ENCODE peak calls at places on chromosomes 4 and X, in four cellular contexts. U is activated T-cell treated with anti-CD3 and anti-CD28 coated beads, Interleukin-2, amount 50 U/mL, for 1 hour; M is CD8-positive, alpha-beta T cell; G is activated naive CD8-positive, alpha-beta T cell treated with anti-CD3 and anti-CD28 coated beads, Interleukin-2, amount 50 U/mL, for 24 hours. O is an unnamed sample.

GRCh38 chrX:155065035-155065734 is 5.8 kb downstream of the CMC4 start:
- DNase-seq in U (no peak), G (no peak), M (no peak), O (no peak)

GRCh38 chr4:73721419-73721818 is 18.9 kb upstream of the CXCL8 start:
- DNase-seq in G (no peak), M (no peak), U (no peak), O (no peak)

GRCh38 chrX:45850197-45850774 is 649.6 kb upstream of the DIPK2B start:
- DNase-seq in U (peak; percentile 34), G (peak; percentile 14), M (no peak), O (no peak)

GRCh38 chr4:153651041-153651960 is 32.8 kb upstream of the TLR2 start:
- DNase-seq in U (peak; percentile 36), M (peak; percentile 59), G (peak; percentile 47), O (peak; percentile 10)

GRCh38 chr4:140059159-140059558 is 94.8 kb downstream of the MAML3 start:
- DNase-seq in M (no peak), U (no peak), G (no peak), O (no peak)

GRCh38 chr4:60122820-60123219 is 1077.3 kb upstream of the ADGRL3 start:
- DNase-seq in G (no peak), U (no peak), M (no peak), O (no peak)

GRCh38 chr4:100286601-100287000 is 96.3 kb upstream of the DDIT4L start:
- DNase-seq in U (no peak), G (no peak), M (no peak), O (no peak)

GRCh38 chrX:136519069-136519468 is 12.9 kb upstream of the VGLL1 start:
- DNase-seq in U (no peak), G (no peak), M (no peak), O (no peak)

GRCh38 chr4:90958256-90958895 is 831.2 kb downstream of the CCSER1 start:
- DNase-seq in G (no peak), U (no peak), M (no peak), O (no peak)

GRCh38 chr4:101953949-101954348 is 163.4 kb downstream of the BANK1 start:
- DNase-seq in G (no peak), M (no peak), U (no peak), O (no peak)

GRCh38 chr4:71275004-71275403 is 63.8 kb upstream of the SLC4A4 start:
- DNase-seq in M (no peak), G (no peak), U (no peak), O (no peak)

GRCh38 chr4:55385201-55385649 is 10.5 kb upstream of the TMEM165 start:
- DNase-seq in M (no peak), U (no peak), G (no peak), O (no peak)

GRCh38 chrX:154821523-154821922 is 12.9 kb downstream of the SMIM9 start:
- DNase-seq in M (no peak), U (no peak), G (no peak), O (no peak)

GRCh38 chr4:143382539-143382938 is 45.9 kb downstream of the GAB1 start:
- DNase-seq in G (no peak), U (no peak), M (no peak), O (no peak)

GRCh38 chr4:11976726-11977263 is 548.1 kb upstream of the HS3ST1 start:
- DNase-seq in M (no peak), U (no peak), G (no peak), O (no peak)

GRCh38 chr4:172858731-172859230 is 309.8 kb upstream of the GALNT7 start:
- DNase-seq in U (no peak), M (no peak), G (no peak), O (no peak)

GRCh38 chr4:150078996-150079581 is 844 bp downstream of the DCLK2 start:
- DNase-seq in U (no peak), M (no peak), G (peak; percentile 8), O (no peak)

GRCh38 chr4:32172086-32172485 is 1451.9 kb downstream of the PCDH7 start:
- DNase-seq in M (no peak), G (no peak), U (no peak), O (no peak)

GRCh38 chrX:72041901-72042859 is 89.5 kb downstream of the RTL5 start:
- DNase-seq in G (no peak), U (no peak), M (no peak), O (no peak)

GRCh38 chr4:4869731-4870483 is 10.4 kb downstream of the MSX1 start:
- DNase-seq in G (no peak), M (no peak), U (no peak), O (no peak)

GRCh38 chr4:5954056-5954760 is 61.3 kb upstream of the CRMP1 start:
- DNase-seq in G (no peak), M (no peak), U (no peak), O (no peak)

GRCh38 chrX:31266172-31267076 is 194.6 kb upstream of the FTHL17 start:
- DNase-seq in G (peak; percentile 4), M (no peak), U (peak; percentile 16), O (no peak)

GRCh38 chr4:61202100-61202637 is 2.0 kb downstream of the ADGRL3 start:
- DNase-seq in G (no peak), U (no peak), M (no peak), O (no peak)

GRCh38 chrX:80216086-80216485 is 201.5 kb downstream of the TBX22 start:
- DNase-seq in U (no peak), G (no peak), M (no peak), O (no peak)

GRCh38 chrX:77493677-77494553 is 46.7 kb downstream of the FGF16 start:
- DNase-seq in M (no peak), U (no peak), G (no peak), O (no peak)

GRCh38 chr4:102139932-102140331 is 205.3 kb downstream of the SLC39A8 start:
- DNase-seq in M (no peak), G (no peak), U (no peak), O (no peak)

GRCh38 chr4:110049951-110050925 is 137.6 kb downstream of the EGF start:
- DNase-seq in G (peak; percentile 49), M (peak; percentile 33), U (peak; percentile 39), O (no peak)

GRCh38 chr4:188822698-188823097 is 683.5 kb downstream of the TRIML1 start:
- DNase-seq in M (no peak), U (no peak), G (no peak), O (no peak)

GRCh38 chr4:88177981-88178632 is 19.7 kb upstream of the ABCG2 start:
- DNase-seq in U (no peak), M (no peak), G (no peak), O (no peak)

GRCh38 chr4:129092636-129093172 is 635 bp downstream of the SCLT1 start:
- DNase-seq in U (no peak), M (no peak), G (no peak), O (no peak)

GRCh38 chr4:105741548-105741947 is 33.0 kb downstream of the GSTCD start:
- DNase-seq in U (no peak), G (no peak), M (no peak), O (no peak)

GRCh38 chrX:132807411-132808030 is 150.9 kb downstream of the HS6ST2 start:
- DNase-seq in G (no peak), U (no peak), M (no peak), O (no peak)

GRCh38 chrX:64230123-64230970 is at the start of gene ASB12:
- DNase-seq in U (no peak), M (no peak), G (no peak), O (no peak)

GRCh38 chrX:41868392-41868977 is 54.9 kb downstream of the CASK start:
- DNase-seq in U (no peak), M (no peak), G (no peak), O (no peak)

GRCh38 chr4:77021614-77022089 is 54.1 kb downstream of the CCNI start:
- DNase-seq in G (no peak), M (no peak), U (no peak), O (no peak)

GRCh38 chrX:41661366-41662095 is 27.2 kb upstream of the GPR34 start:
- DNase-seq in M (no peak), U (no peak), G (no peak), O (no peak)

GRCh38 chrX:119502727-119503483 is 34.7 kb downstream of the SLC25A5 start:
- DNase-seq in G (peak; percentile 7), U (no peak), M (peak; percentile 54), O (no peak)

GRCh38 chr4:73706811-73707210 is 33.6 kb upstream of the CXCL8 start:
- DNase-seq in G (no peak), U (no peak), M (no peak), O (no peak)

O was measured in esophagus squamous epithelium.